ENCODE peak calls at places on chromosomes 12 and 14, in seven cellular contexts. Z is K562, O is GM12878, W is SK-N-SH, N is H1, B is HCT116, Q is HepG2. F is an unnamed sample.

GRCh38 chr12:82867782-82868505 is 181.2 kb downstream of the TMTC2 start:
- DNase-seq in Q (no peak), W (no peak), B (no peak), N (no peak), Z (no peak), O (no peak), F (no peak)

GRCh38 chr14:65387628-65388027 is 24.9 kb upstream of the FUT8 start:
- DNase-seq in W (no peak), Q (no peak), N (no peak), O (no peak), Z (no peak), B (no peak), F (no peak)

GRCh38 chr12:53219956-53220856 is 11.8 kb downstream of the RARG start:
- DNase-seq in N (no peak), Z (peak; percentile 87), O (no peak), W (peak; percentile 90), Q (peak; percentile 38), B (peak; percentile 46), F (no peak)

GRCh38 chr12:111954974-111955373 is 58.0 kb downstream of the TMEM116 start:
- DNase-seq in Z (no peak), Q (no peak), N (no peak), W (no peak), B (no peak), O (no peak), F (no peak)

GRCh38 chr14:90483117-90483516 is 86.3 kb downstream of the CALM1 start:
- DNase-seq in W (no peak), Q (no peak), Z (no peak), O (no peak), N (no peak), B (no peak), F (no peak)

GRCh38 chr12:570949-571794 is 92.1 kb downstream of the NINJ2 start:
- DNase-seq in W (no peak), Q (peak; percentile 58), Z (peak; percentile 42), B (peak; percentile 81), O (no peak), N (no peak), F (no peak)

GRCh38 chr14:65006251-65006721 is 19.6 kb downstream of the FNTB start:
- DNase-seq in Z (no peak), Q (no peak), O (no peak), N (no peak), B (no peak), W (no peak), F (no peak)

GRCh38 chr12:49342914-49343731 is 3.6 kb upstream of the DNAJC22 start:
- DNase-seq in Z (peak; percentile 62), W (no peak), O (no peak), B (no peak), N (no peak), Q (no peak), F (no peak)

GRCh38 chr14:34851395-34851794 is 23.8 kb downstream of the BAZ1A start:
- DNase-seq in B (no peak), W (no peak), O (no peak), Q (no peak), N (no peak), Z (no peak), F (no peak)

GRCh38 chr14:32524609-32525391 is 195.7 kb downstream of the AKAP6 start:
- DNase-seq in Z (no peak), Q (no peak), W (no peak), N (no peak), O (no peak), B (no peak), F (no peak)

GRCh38 chr14:54312166-54312801 is 84.5 kb upstream of the CDKN3 start:
- DNase-seq in N (no peak), Z (no peak), Q (no peak), W (no peak), O (no peak), B (peak; percentile 62), F (peak; percentile 49)

GRCh38 chr12:90953956-90954421 is 987 bp downstream of the CCER1 start:
- DNase-seq in N (peak; percentile 87), O (no peak), B (no peak), Z (peak; percentile 72), W (no peak), Q (peak; percentile 38), F (peak; percentile 46)

GRCh38 chr12:88628856-88629509 is 48.7 kb upstream of the KITLG start:
- DNase-seq in N (no peak), O (no peak), W (peak; percentile 11), Z (no peak), Q (no peak), B (no peak), F (no peak)

GRCh38 chr12:55074771-55075170 is 51.4 kb upstream of the OR9K2 start:
- DNase-seq in Z (no peak), N (no peak), B (no peak), Q (no peak), O (no peak), W (no peak), F (no peak)

GRCh38 chr12:27424631-27425230 is 21.8 kb upstream of the SMCO2 start:
- DNase-seq in Q (peak; percentile 45), Z (peak; percentile 24), O (no peak), W (peak; percentile 19), N (no peak), B (peak; percentile 49), F (peak; percentile 63)

GRCh38 chr12:47004634-47005033 is 74.8 kb upstream of the PCED1B start:
- DNase-seq in O (no peak), B (no peak), W (no peak), Q (no peak), Z (peak; percentile 16), N (no peak), F (no peak)

GRCh38 chr12:6478406-6478805 is 7.9 kb upstream of the VAMP1 start:
- DNase-seq in Z (no peak), W (no peak), N (no peak), B (no peak), O (no peak), Q (no peak), F (no peak)

GRCh38 chr14:56324831-56325230 is 206.6 kb downstream of the PELI2 start:
- DNase-seq in W (no peak), Q (no peak), N (no peak), O (no peak), B (no peak), Z (no peak), F (no peak)

GRCh38 chr12:45204757-45205156 is 11.1 kb upstream of the ANO6 start:
- DNase-seq in W (no peak), B (no peak), N (no peak), O (no peak), Q (peak; percentile 41), Z (no peak), F (no peak)

GRCh38 chr14:75040959-75041358 is 10.3 kb downstream of the MLH3 start:
- DNase-seq in W (no peak), B (no peak), Q (no peak), N (no peak), Z (no peak), O (no peak), F (no peak)

GRCh38 chr12:1115471-1116242 is 124.6 kb downstream of the ERC1 start:
- DNase-seq in N (no peak), Z (no peak), Q (no peak), W (no peak), O (no peak), B (peak; percentile 26), F (no peak)

GRCh38 chr12:64039285-64039871 is 182.7 kb downstream of the KICS2 start:
- DNase-seq in Z (no peak), O (no peak), N (no peak), W (no peak), B (no peak), Q (no peak), F (no peak)

GRCh38 chr14:42665083-42665482 is 1058.4 kb downstream of the LRFN5 start:
- DNase-seq in W (no peak), N (no peak), B (no peak), O (no peak), Q (no peak), Z (no peak), F (no peak)

GRCh38 chr12:108612788-108613282 is 15.0 kb upstream of the TMEM119 start:
- DNase-seq in B (peak; percentile 24), Z (no peak), N (no peak), W (no peak), O (no peak), Q (no peak), F (no peak)

GRCh38 chr14:100679707-100680438 is 46.8 kb upstream of the DLK1 start:
- DNase-seq in O (no peak), Q (peak; percentile 83), Z (no peak), W (no peak), B (no peak), N (no peak), F (no peak)
- TF ChIP-seq YY1 in O (no peak), Q (peak; percentile 50), Z (no peak), W (no peak), B (no peak), N (no peak), F (no peak)

DNA sequence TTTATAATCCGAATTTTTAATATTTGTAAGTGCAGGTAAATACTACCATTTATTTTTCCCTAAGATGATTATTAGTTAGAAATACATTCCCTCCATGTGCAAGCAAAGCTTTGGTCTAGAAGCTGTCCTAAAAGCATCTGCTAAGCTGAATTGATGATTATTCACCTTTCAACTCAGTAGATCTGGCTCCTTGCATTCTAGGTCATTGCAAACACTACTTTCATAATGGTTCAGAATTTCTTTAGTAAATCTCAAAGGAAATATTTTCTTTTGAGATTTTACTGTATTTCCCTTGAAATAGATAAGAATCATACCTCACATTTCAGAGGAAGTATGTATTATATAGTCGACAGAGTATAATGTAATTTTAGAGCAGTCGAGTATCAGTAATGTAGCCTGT is 2.4 kb downstream of the ETNK1 start:
- DNase-seq in Z (peak; percentile 16), W (no peak), B (no peak), N (no peak), Q (no peak), O (no peak), F (no peak)
- H3K4me3 ChIP-seq in Z (peak overlapping the region; percentile 56), W (peak overlapping the region; percentile 78), B (no peak overlapping the region), N (no peak overlapping the region), Q (peak overlapping the region; percentile 86), O (peak overlapping the region; percentile 64), F (peak overlapping the region; percentile 1)

GRCh38 chr14:68210729-68211299 is 391.2 kb downstream of the RAD51B start:
- DNase-seq in O (peak; percentile 100), W (no peak), N (no peak), Z (peak; percentile 71), Q (peak; percentile 39), B (no peak), F (no peak)
- H3K27me3 ChIP-seq in O (no peaks in the 10 kb centered on the region), W (no peaks in the 10 kb centered on the region), N (no peaks in the 10 kb centered on the region), Z (no peaks in the 10 kb centered on the region), Q (no peaks in the 10 kb centered on the region), B (no peaks in the 10 kb centered on the region), F (no peaks in the 10 kb centered on the region)

GRCh38 chr14:50717826-50718225 is 49.7 kb upstream of the SAV1 start:
- DNase-seq in N (no peak), O (no peak), B (no peak), Q (no peak), Z (no peak), W (no peak), F (no peak)
- TF ChIP-seq YY1 in N (no peak), O (no peak), B (no peak), Q (no peak), Z (no peak), W (no peak), F (no peak)